ENCODE peak calls at places on chromosome 20, in seven cellular contexts. I, A, Q, O, L, Z and D are unnamed samples.

GRCh38 chr20:11376998-11377397 is 540.7 kb upstream of the BTBD3 start:
- DNase-seq in I (peak; percentile 31), A (no peak), Q (peak; percentile 94), Z (no peak), O (no peak), L (peak; percentile 65), D (no peak)

GRCh38 chr20:10490706-10491105 is 55.6 kb downstream of the SLX4IP start:
- DNase-seq in O (no peak), Q (no peak), L (no peak), Z (no peak), A (no peak), I (no peak), D (no peak)

GRCh38 chr20:41865938-41866337 is 247.8 kb upstream of the CHD6 start:
- DNase-seq in Q (no peak), I (no peak), Z (no peak), L (no peak), O (no peak), A (peak; percentile 17), D (no peak)

GRCh38 chr20:48238781-48239180 is 453.5 kb upstream of the SULF2 start:
- DNase-seq in L (peak; percentile 5), O (no peak), A (no peak), Q (no peak), Z (no peak), I (no peak), D (no peak)

GRCh38 chr20:50092436-50092835 is 20.5 kb downstream of the UBE2V1 start:
- DNase-seq in Q (no peak), L (peak; percentile 67), A (no peak), I (no peak), Z (no peak), O (no peak), D (no peak)

GRCh38 chr20:31595654-31596411 is 9.3 kb upstream of the ID1 start:
- DNase-seq in O (no peak), Q (no peak), A (peak; percentile 54), L (peak; percentile 96), Z (peak; percentile 53), I (peak; percentile 99), D (no peak)

GRCh38 chr20:60365063-60365640 is 406.9 kb downstream of the CDH26 start:
- DNase-seq in Z (no peak), Q (no peak), I (no peak), O (no peak), A (no peak), L (no peak), D (no peak)

GRCh38 chr20:8932192-8933150 is 136.4 kb upstream of the PLCB4 start:
- DNase-seq in O (no peak), Q (peak; percentile 83), L (no peak), A (peak; percentile 30), Z (no peak), I (peak; percentile 67), D (no peak)

GRCh38 chr20:9331707-9332435 is 182.5 kb upstream of the LAMP5 start:
- DNase-seq in A (no peak), L (no peak), I (no peak), O (no peak), Z (no peak), Q (no peak), D (no peak)

GRCh38 chr20:51985753-51986152 is 183.4 kb upstream of the SALL4 start:
- DNase-seq in L (no peak), I (no peak), Z (no peak), A (no peak), Q (no peak), O (no peak), D (no peak)

GRCh38 chr20:38877483-38877882 is 48.7 kb upstream of the FAM83D start:
- DNase-seq in O (no peak), L (no peak), A (no peak), I (no peak), Z (no peak), Q (no peak), D (no peak)

GRCh38 chr20:38873050-38873581 is 53.1 kb upstream of the FAM83D start:
- DNase-seq in Z (no peak), O (no peak), A (no peak), L (no peak), I (no peak), Q (no peak), D (peak; percentile 50)

GRCh38 chr20:38872491-38873049 is 53.6 kb upstream of the FAM83D start:
- DNase-seq in I (no peak), Q (no peak), A (no peak), O (no peak), Z (no peak), L (no peak), D (no peak)

GRCh38 chr20:38874460-38875169 is 51.6 kb upstream of the FAM83D start:
- DNase-seq in L (no peak), Z (no peak), O (no peak), Q (no peak), A (no peak), I (no peak), D (no peak)

DNA sequence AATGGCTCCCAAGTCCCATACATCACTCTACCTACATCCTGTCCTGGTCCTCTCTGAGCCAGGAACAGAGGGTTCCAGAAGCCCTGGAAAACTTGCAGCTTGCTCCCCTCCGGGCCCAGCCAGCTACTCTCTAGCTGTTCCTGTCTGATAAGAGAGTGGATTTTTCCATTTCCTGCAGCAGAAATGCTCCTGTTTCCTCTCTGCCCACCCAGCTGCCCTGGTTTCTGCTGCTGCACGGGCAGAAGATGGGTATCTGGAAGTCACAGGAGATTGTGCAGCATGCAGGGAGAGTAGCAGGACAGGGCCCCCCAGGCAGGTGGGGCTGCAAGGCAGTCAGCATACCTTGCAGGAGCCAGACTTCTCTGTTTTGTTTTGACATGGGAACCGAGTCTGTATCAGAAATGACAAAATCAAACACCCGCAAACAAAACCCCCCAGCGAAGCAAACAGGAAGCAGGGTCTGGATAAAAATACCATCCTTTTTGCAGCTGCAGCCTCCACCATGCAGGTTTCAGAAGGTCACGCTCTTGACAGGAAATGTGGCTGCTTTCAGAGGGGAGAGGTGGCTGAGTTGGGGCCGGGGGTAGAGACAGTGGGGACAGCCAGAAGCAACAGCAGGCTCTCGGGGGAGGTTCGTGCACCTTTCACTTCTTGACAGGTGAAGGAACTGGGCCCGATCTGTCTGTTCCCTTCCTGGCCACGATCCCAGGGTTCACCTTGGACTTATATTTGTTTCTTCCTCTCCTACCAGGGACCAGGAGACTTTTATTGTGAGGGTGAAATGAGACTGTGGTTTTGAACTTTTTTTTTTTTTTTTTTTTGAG is 50.8 kb upstream of the FAM83D start:
- DNase-seq in L (no peak), O (no peak), A (no peak), Q (no peak), I (no peak), Z (no peak), D (peak; percentile 60)
- TF ChIP-seq CTCF in L (no peak), O (no peak), A (no peak), Q (no peak), I (no peak), Z (no peak), D (no peak)

GRCh38 chr20:53888510-53888909 is 181.9 kb downstream of the BCAS1 start:
- DNase-seq in Z (no peak), O (no peak), I (no peak), Q (no peak), L (no peak), A (no peak), D (no peak)

GRCh38 chr20:53890434-53891305 is 179.7 kb downstream of the BCAS1 start:
- DNase-seq in Q (no peak), L (peak; percentile 7), I (peak; percentile 67), Z (no peak), O (no peak), A (peak; percentile 43), D (no peak)

GRCh38 chr20:53889411-53890148 is 180.8 kb downstream of the BCAS1 start:
- DNase-seq in L (no peak), A (no peak), Q (no peak), Z (no peak), O (no peak), I (no peak), D (no peak)

GRCh38 chr20:53887973-53888372 is 182.4 kb downstream of the BCAS1 start:
- DNase-seq in A (no peak), I (no peak), Z (no peak), L (no peak), Q (no peak), O (no peak), D (no peak)

GRCh38 chr20:53888951-53889350 is 181.4 kb downstream of the BCAS1 start:
- DNase-seq in Q (no peak), I (no peak), Z (no peak), O (no peak), A (no peak), L (no peak), D (no peak)
- TF ChIP-seq CTCF in Q (no peak), I (no peak), Z (no peak), O (no peak), A (no peak), L (no peak), D (no peak)

GRCh38 chr20:20454367-20454766 is 86.5 kb downstream of the INSM1 start:
- DNase-seq in A (no peak), Q (no peak), Z (no peak), L (no peak), I (no peak), O (no peak), D (no peak)

GRCh38 chr20:20452254-20452676 is 84.4 kb downstream of the INSM1 start:
- DNase-seq in I (peak; percentile 87), L (peak; percentile 51), Q (peak; percentile 46), A (peak; percentile 77), Z (no peak), O (peak; percentile 30), D (peak; percentile 60)

GRCh38 chr20:20448891-20449290 is 81.0 kb downstream of the INSM1 start:
- DNase-seq in I (no peak), O (no peak), Q (no peak), A (no peak), L (no peak), Z (no peak), D (no peak)

GRCh38 chr20:20446613-20447012 is 78.7 kb downstream of the INSM1 start:
- DNase-seq in I (no peak), Q (no peak), O (no peak), A (no peak), L (no peak), Z (no peak), D (no peak)

GRCh38 chr20:20450461-20451027 is 82.6 kb downstream of the INSM1 start:
- DNase-seq in Z (no peak), L (peak; percentile 34), I (peak; percentile 52), Q (no peak), O (no peak), A (no peak), D (no peak)
- TF ChIP-seq CTCF in Z (no peak), L (no peak), I (no peak), Q (no peak), O (no peak), A (no peak), D (no peak)

DNA sequence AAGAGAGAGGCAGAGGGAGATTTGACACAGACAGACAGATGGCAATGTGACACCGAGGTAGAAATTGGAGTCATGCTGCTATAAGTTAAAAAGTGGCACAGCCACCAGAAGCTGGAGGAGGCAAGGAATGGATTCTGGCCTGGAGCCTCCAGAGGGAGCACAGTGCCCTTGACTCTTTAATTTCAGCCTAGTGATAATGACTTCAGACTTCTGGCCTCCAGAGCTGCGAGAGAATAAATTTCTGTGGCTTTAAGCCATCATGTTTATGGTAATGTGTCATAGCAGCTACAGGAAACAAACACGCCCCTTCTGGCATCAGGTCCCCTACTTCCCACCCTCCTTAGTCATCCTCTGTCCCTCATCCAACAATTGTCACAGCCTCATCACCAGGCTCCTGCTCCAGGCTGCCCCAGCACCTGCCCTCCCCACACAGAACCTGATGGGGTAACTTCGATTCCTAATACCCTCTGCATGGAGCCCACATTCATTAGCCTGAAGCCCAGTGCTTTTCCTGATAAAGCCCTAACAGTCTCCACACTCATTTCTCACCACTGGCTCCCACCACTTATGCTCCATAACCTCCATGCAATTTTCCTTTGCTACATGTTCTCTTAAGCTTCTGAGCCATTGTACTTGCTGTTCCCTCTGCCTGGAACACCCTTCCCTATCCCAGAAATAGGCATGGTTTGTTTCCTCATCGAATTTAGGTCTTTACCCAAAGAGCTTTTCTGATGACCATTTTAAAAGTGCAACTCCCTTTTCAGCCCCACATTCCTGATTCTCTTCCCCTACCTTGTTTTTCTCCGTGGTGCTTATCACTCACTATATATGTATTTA is 69.7 kb upstream of the TOX2 start:
- DNase-seq in A (peak; percentile 38), I (peak; percentile 94), L (peak; percentile 98), Z (no peak), O (no peak), Q (peak; percentile 87), D (no peak)
- TF ChIP-seq CTCF in A (no peak), I (peak; percentile 28), L (peak; percentile 56), Z (peak; percentile 26), O (no peak), Q (peak; percentile 75), D (no peak)